ENCODE peak calls at places on chromosomes 11 and 22, in five cellular contexts. One of them, this sample, is unnamed.

GRCh38 chr11:41612415-41612814 is 153.0 kb upstream of the LRRC4C start:
- DNase-seq in activated T-cell treated with anti-CD3 and anti-CD28 coated beads, Interleukin-2, amount 50 U/mL, for 72 hours: no peak
- DNase-seq in naive thymus-derived CD8-positive, alpha-beta T cell: no peak
- DNase-seq in head of caudate nucleus: no peak
- DNase-seq in ELF-1: no peak
- DNase-seq in this sample: no peak

GRCh38 chr11:1401656-1402221 is 12.0 kb downstream of the BRSK2 start:
- DNase-seq in activated T-cell treated with anti-CD3 and anti-CD28 coated beads, Interleukin-2, amount 50 U/mL, for 72 hours: peak
- DNase-seq in naive thymus-derived CD8-positive, alpha-beta T cell: peak
- DNase-seq in head of caudate nucleus: peak
- DNase-seq in ELF-1: peak
- DNase-seq in this sample: no peak

GRCh38 chr22:47188337-47189055 is 426.0 kb downstream of the TBC1D22A start:
- DNase-seq in activated T-cell treated with anti-CD3 and anti-CD28 coated beads, Interleukin-2, amount 50 U/mL, for 72 hours: no peak
- DNase-seq in naive thymus-derived CD8-positive, alpha-beta T cell: no peak
- DNase-seq in head of caudate nucleus: no peak
- DNase-seq in ELF-1: no peak
- DNase-seq in this sample: no peak

GRCh38 chr11:120217941-120218694 is 7.3 kb downstream of the OAF start:
- DNase-seq in activated T-cell treated with anti-CD3 and anti-CD28 coated beads, Interleukin-2, amount 50 U/mL, for 72 hours: no peak
- DNase-seq in naive thymus-derived CD8-positive, alpha-beta T cell: no peak
- DNase-seq in head of caudate nucleus: peak
- DNase-seq in ELF-1: no peak
- DNase-seq in this sample: no peak

GRCh38 chr22:28019360-28019759 is 100.3 kb upstream of the PITPNB start:
- DNase-seq in activated T-cell treated with anti-CD3 and anti-CD28 coated beads, Interleukin-2, amount 50 U/mL, for 72 hours: peak
- DNase-seq in naive thymus-derived CD8-positive, alpha-beta T cell: no peak
- DNase-seq in head of caudate nucleus: no peak
- DNase-seq in ELF-1: no peak
- DNase-seq in this sample: no peak

GRCh38 chr11:122101625-122102291 is 14.3 kb downstream of the BLID start:
- DNase-seq in activated T-cell treated with anti-CD3 and anti-CD28 coated beads, Interleukin-2, amount 50 U/mL, for 72 hours: no peak
- DNase-seq in naive thymus-derived CD8-positive, alpha-beta T cell: no peak
- DNase-seq in head of caudate nucleus: peak
- DNase-seq in ELF-1: peak
- DNase-seq in this sample: no peak

GRCh38 chr11:65485820-65486219 is 13.0 kb upstream of the MALAT1 start:
- DNase-seq in activated T-cell treated with anti-CD3 and anti-CD28 coated beads, Interleukin-2, amount 50 U/mL, for 72 hours: no peak
- DNase-seq in naive thymus-derived CD8-positive, alpha-beta T cell: no peak
- DNase-seq in head of caudate nucleus: no peak
- DNase-seq in ELF-1: no peak
- DNase-seq in this sample: no peak

GRCh38 chr11:3370268-3370870 is 8.6 kb downstream of the ZNF195 start:
- DNase-seq in activated T-cell treated with anti-CD3 and anti-CD28 coated beads, Interleukin-2, amount 50 U/mL, for 72 hours: no peak
- DNase-seq in naive thymus-derived CD8-positive, alpha-beta T cell: no peak
- DNase-seq in head of caudate nucleus: no peak
- DNase-seq in ELF-1: no peak
- DNase-seq in this sample: no peak